ENCODE peak calls at places on chromosomes 5 and 9, in five cellular contexts. D is mammary epithelial cell, E is cardiac muscle cell, Q is ovary, Z is Panc1. A is an unnamed sample.
A peak's percentile ranks its signal among the peaks of the same experiment; 100 is the strongest.

GRCh38 chr5:105745111-105745510 is 1925.6 kb downstream of the EFNA5 start:
- DNase-seq in D (no peak), E (no peak), Q (no peak), Z (no peak), A (no peak)

GRCh38 chr9:95313010-95313498 is 4.5 kb downstream of the FANCC start:
- DNase-seq in D (peak; percentile 83), E (peak; percentile 83), Q (peak; percentile 48), Z (no peak), A (peak; percentile 49)

GRCh38 chr9:4366649-4367330 is 66.9 kb upstream of the GLIS3 start:
- DNase-seq in D (peak; percentile 39), E (peak; percentile 40), Q (no peak), Z (no peak), A (no peak)

GRCh38 chr5:142479150-142479549 is 154.3 kb upstream of the SPRY4 start:
- DNase-seq in D (no peak), E (no peak), Q (no peak), Z (no peak), A (no peak)

GRCh38 chr5:172644711-172645110 is 3.6 kb downstream of the NEURL1B start:
- DNase-seq in D (no peak), E (no peak), Q (no peak), Z (no peak), A (no peak)

GRCh38 chr9:106438928-106439327 is 424.0 kb upstream of the ZNF462 start:
- DNase-seq in D (no peak), E (peak; percentile 5), Q (no peak), Z (no peak), A (no peak)

GRCh38 chr5:32814141-32814540 is 103.0 kb downstream of the NPR3 start:
- DNase-seq in D (no peak), E (no peak), Q (no peak), Z (no peak), A (no peak)

GRCh38 chr9:25939116-25939515 is 260.9 kb upstream of the TUSC1 start:
- DNase-seq in D (no peak), E (no peak), Q (no peak), Z (no peak), A (no peak)

GRCh38 chr5:74762599-74762998 is 4.3 kb downstream of the GFM2 start:
- DNase-seq in D (peak; percentile 97), E (no peak), Q (no peak), Z (peak; percentile 18), A (no peak)

GRCh38 chr5:5665225-5666075 is 243.0 kb downstream of the ICE1 start:
- DNase-seq in D (no peak), E (no peak), Q (no peak), Z (no peak), A (no peak)

GRCh38 chr9:13437898-13438297 is 158.4 kb upstream of the MPDZ start:
- DNase-seq in D (no peak), E (no peak), Q (no peak), Z (no peak), A (no peak)

GRCh38 chr9:69130456-69131441 is 43.3 kb upstream of the TJP2 start:
- DNase-seq in D (peak; percentile 82), E (peak; percentile 80), Q (no peak), Z (no peak), A (no peak)

GRCh38 chr5:66891184-66891925 is 295.2 kb downstream of the MAST4 start:
- DNase-seq in D (peak; percentile 99), E (peak; percentile 13), Q (no peak), Z (no peak), A (peak; percentile 47)

GRCh38 chr9:88173378-88173999 is 35.2 kb upstream of the SPATA31C2 start:
- DNase-seq in D (peak; percentile 67), E (peak; percentile 75), Q (no peak), Z (peak; percentile 24), A (peak; percentile 65)

GRCh38 chr9:133375116-133375723 is 640 bp downstream of the SURF4 start:
- DNase-seq in D (peak; percentile 52), E (peak; percentile 41), Q (no peak), Z (no peak), A (no peak)

GRCh38 chr5:88952344-88952743 is 69.4 kb upstream of the MEF2C start:
- DNase-seq in D (no peak), E (peak; percentile 80), Q (no peak), Z (no peak), A (no peak)

GRCh38 chr5:176803943-176804498 is 6.3 kb upstream of the UNC5A start:
- DNase-seq in D (peak; percentile 43), E (peak; percentile 86), Q (no peak), Z (no peak), A (no peak)

GRCh38 chr9:34554211-34555001 is 31.6 kb upstream of the ENHO start:
- DNase-seq in D (no peak), E (no peak), Q (no peak), Z (no peak), A (no peak)

GRCh38 chr9:38059233-38059936 is 9.6 kb downstream of the SHB start:
- DNase-seq in D (no peak), E (no peak), Q (no peak), Z (no peak), A (no peak)

GRCh38 chr5:180813418-180813817 is 10.8 kb upstream of the MGAT1 start:
- DNase-seq in D (no peak), E (no peak), Q (no peak), Z (no peak), A (no peak)

DNA sequence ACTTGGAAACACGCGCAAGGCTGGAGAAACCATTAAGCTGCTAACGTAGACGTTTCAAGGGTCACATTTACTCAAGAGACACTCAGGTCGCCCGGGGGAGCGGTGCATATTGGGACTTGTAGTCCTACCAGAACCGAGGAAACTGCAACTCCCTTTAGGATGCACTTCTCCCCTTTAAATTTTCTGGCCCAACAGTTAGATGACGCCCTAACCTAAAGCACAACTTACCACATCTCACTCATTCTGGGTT is 384 bp upstream of the DMXL1 start:
- DNase-seq in D (no peak), E (peak; percentile 92), Q (no peak), Z (no peak), A (no peak)
- H3K27ac ChIP-seq in D (peak overlapping the region; percentile 92), E (peak overlapping the region; percentile 86), Q (peak overlapping the region; percentile 87), Z (peak overlapping the region; percentile 96), A (peak overlapping the region; percentile 94)

GRCh38 chr9:129641751-129642585 is at the start of gene ASB6:
- DNase-seq in D (peak; percentile 95), E (peak; percentile 98), Q (peak; percentile 99), Z (peak; percentile 58), A (peak; percentile 99)
- H3K27ac ChIP-seq in D (peak within 1 kb of the TSS; percentile 45), E (peak within 1 kb of the TSS; percentile 50), Q (peak within 1 kb of the TSS; percentile 89), Z (peak within 1 kb of the TSS; percentile 70), A (peak within 1 kb of the TSS; percentile 65)

DNA sequence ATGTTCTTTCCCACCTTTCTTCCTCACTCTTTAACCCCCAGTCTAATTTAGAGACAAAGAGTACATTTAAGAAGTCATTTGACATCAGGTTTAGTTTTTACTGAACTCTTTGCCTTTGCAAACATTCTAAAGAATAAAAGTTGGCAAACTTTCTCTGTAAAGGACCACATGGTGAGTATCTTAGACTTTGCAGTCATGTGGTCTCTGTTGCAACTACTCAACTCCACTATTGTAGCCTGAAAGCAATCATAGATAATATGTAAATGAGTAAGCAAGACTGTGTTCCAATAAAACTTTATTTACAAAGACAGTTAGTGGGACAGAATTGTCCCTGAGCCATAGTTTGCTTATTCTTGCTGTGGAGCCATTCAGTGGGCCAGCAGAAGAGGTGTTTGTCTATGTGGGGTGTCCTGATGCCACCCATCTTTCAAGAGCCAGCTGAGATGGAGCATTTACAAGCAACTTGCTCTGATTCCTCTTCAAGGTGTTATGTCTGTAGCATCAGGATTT is 25.4 kb downstream of the ABLIM3 start:
- DNase-seq in D (no peak), E (no peak), Q (no peak), Z (no peak), A (no peak)
- H3K27ac ChIP-seq in D (no peak overlapping the region), E (no peak overlapping the region), Q (no peak overlapping the region), Z (no peak overlapping the region), A (no peak overlapping the region)

GRCh38 chr9:98806394-98807069 is 938 bp upstream of the GALNT12 start:
- DNase-seq in D (no peak), E (no peak), Q (no peak), Z (no peak), A (no peak)

GRCh38 chr9:98807811-98808195 is 333 bp downstream of the GALNT12 start:
- DNase-seq in D (no peak), E (no peak), Q (no peak), Z (no peak), A (no peak)

GRCh38 chr9:98808411-98808815 is 943 bp downstream of the GALNT12 start:
- DNase-seq in D (no peak), E (no peak), Q (no peak), Z (no peak), A (peak; percentile 62)

GRCh38 chr9:98805506-98806272 is 1.8 kb upstream of the GALNT12 start:
- DNase-seq in D (peak; percentile 92), E (no peak), Q (no peak), Z (no peak), A (no peak)

GRCh38 chr9:98807070-98807810 is at the start of gene GALNT12:
- DNase-seq in D (no peak), E (peak; percentile 66), Q (peak; percentile 31), Z (no peak), A (peak; percentile 66)
- H3K27ac ChIP-seq in D (no peak within 1 kb of the TSS), E (no peak within 1 kb of the TSS), Q (no peak within 1 kb of the TSS), Z (no peak within 1 kb of the TSS), A (no peak within 1 kb of the TSS)

DNA sequence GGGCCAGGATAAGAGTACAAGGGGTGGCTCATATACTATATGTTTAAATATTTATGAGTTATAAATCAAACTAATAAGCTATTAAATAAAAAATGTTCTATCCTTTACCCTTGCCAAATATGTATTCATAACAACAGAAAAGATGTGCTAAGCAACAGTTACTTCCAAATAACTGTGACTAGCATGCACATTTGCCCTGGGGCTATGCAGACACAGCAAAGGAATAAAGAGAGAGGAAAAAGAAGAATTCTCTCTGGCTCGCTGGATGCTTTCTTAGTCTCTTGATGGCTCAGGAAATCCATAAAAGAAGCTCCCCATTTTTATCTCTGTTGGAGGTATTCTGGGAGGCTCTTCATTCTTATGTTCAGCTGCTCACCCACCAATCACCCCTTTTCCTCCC is 182.4 kb upstream of the ATP10B start:
- DNase-seq in D (no peak), E (no peak), Q (no peak), Z (no peak), A (no peak)
- H3K27ac ChIP-seq in D (no peak overlapping the region), E (no peak overlapping the region), Q (no peak overlapping the region), Z (no peak overlapping the region), A (no peak overlapping the region)

GRCh38 chr5:161342886-161343285 is 203.6 kb downstream of the GABRB2 start:
- DNase-seq in D (no peak), E (no peak), Q (no peak), Z (no peak), A (no peak)

DNA sequence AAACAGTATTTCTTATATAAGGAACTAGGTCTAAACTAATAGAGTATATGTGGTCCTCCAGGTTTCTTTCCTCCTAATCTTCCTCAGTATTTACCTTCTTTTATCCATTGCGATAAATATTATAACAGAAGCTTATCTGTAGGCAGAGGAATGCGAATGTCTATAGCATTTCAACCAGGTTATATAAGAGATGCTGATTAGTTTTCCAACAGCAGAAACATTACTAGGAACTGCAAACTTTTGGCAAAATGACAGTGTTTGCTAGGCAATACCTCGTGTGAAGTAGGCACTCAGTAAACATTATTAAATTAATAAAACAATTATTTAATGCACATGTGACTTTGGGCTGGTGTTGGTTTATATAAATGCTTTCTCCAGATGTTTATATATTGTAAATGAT is 206.5 kb downstream of the GABRB2 start:
- DNase-seq in D (no peak), E (no peak), Q (no peak), Z (no peak), A (no peak)
- H3K27ac ChIP-seq in D (no peak overlapping the region), E (no peak overlapping the region), Q (no peak overlapping the region), Z (no peak overlapping the region), A (no peak overlapping the region)